ENCODE peak calls at places on chromosome 7, in five cellular contexts. H is heart left ventricle, O is Panc1, S is OCI-LY7, F is stomach. T is an unnamed sample.

GRCh38 chr7:150324366-150324961 is 1.1 kb upstream of the ACTR3C start:
- DNase-seq in H (no peak), O (no peak), S (no peak), F (no peak), T (no peak)

GRCh38 chr7:135558337-135558767 is 635 bp downstream of the NUP205 start:
- DNase-seq in H (peak; percentile 36), O (peak; percentile 63), S (peak; percentile 85), F (peak; percentile 36), T (peak; percentile 92)

GRCh38 chr7:148982596-148983219 is 45.6 kb downstream of the PDIA4 start:
- DNase-seq in H (no peak), O (no peak), S (peak; percentile 32), F (no peak), T (no peak)

GRCh38 chr7:55046582-55047347 is 27.9 kb downstream of the EGFR start:
- DNase-seq in H (no peak), O (no peak), S (no peak), F (no peak), T (no peak)

GRCh38 chr7:76272872-76273271 is 29.6 kb upstream of the HSPB1 start:
- DNase-seq in H (no peak), O (no peak), S (no peak), F (no peak), T (no peak)

GRCh38 chr7:12386237-12386839 is 17.3 kb downstream of the VWDE start:
- DNase-seq in H (no peak), O (no peak), S (no peak), F (no peak), T (no peak)

GRCh38 chr7:47878662-47879061 is 69.6 kb downstream of the PKD1L1 start:
- DNase-seq in H (no peak), O (no peak), S (no peak), F (no peak), T (no peak)

GRCh38 chr7:99041526-99041925 is 102.4 kb downstream of the SMURF1 start:
- DNase-seq in H (no peak), O (no peak), S (no peak), F (no peak), T (no peak)

GRCh38 chr7:48087349-48087748 is 1.7 kb upstream of the UPP1 start:
- DNase-seq in H (no peak), O (no peak), S (peak; percentile 36), F (no peak), T (peak; percentile 67)

GRCh38 chr7:28591275-28591674 is 179.0 kb downstream of the CREB5 start:
- DNase-seq in H (no peak), O (no peak), S (no peak), F (no peak), T (no peak)

GRCh38 chr7:151086802-151087246 is 549 bp downstream of the AGAP3 start:
- DNase-seq in H (no peak), O (no peak), S (no peak), F (no peak), T (no peak)

GRCh38 chr7:19852192-19852591 is 78.8 kb upstream of the TMEM196 start:
- DNase-seq in H (no peak), O (no peak), S (no peak), F (no peak), T (no peak)

GRCh38 chr7:52270301-52270700 is 765.1 kb upstream of the POM121L12 start:
- DNase-seq in H (no peak), O (no peak), S (no peak), F (no peak), T (no peak)

GRCh38 chr7:149624006-149624405 is 126.4 kb upstream of the ZNF746 start:
- DNase-seq in H (peak; percentile 32), O (no peak), S (peak; percentile 62), F (peak; percentile 30), T (peak; percentile 77)

GRCh38 chr7:73858807-73859206 is 2.2 kb upstream of the TMEM270 start:
- DNase-seq in H (no peak), O (no peak), S (no peak), F (no peak), T (no peak)

GRCh38 chr7:90629306-90629918 is 33.3 kb downstream of the CDK14 start:
- DNase-seq in H (no peak), O (peak; percentile 36), S (peak; percentile 49), F (no peak), T (peak; percentile 81)

GRCh38 chr7:81301815-81302214 is 383.0 kb upstream of the SEMA3C start:
- DNase-seq in H (no peak), O (no peak), S (no peak), F (no peak), T (no peak)

GRCh38 chr7:133691727-133692450 is 435.3 kb upstream of the LRGUK start:
- DNase-seq in H (no peak), O (no peak), S (no peak), F (no peak), T (no peak)

GRCh38 chr7:20651960-20652544 is 36.6 kb downstream of the ABCB5 start:
- DNase-seq in H (no peak), O (no peak), S (no peak), F (no peak), T (no peak)

GRCh38 chr7:137081694-137082093 is 213.2 kb downstream of the CHRM2 start:
- DNase-seq in H (peak; percentile 82), O (no peak), S (no peak), F (peak; percentile 36), T (no peak)

GRCh38 chr7:140349172-140349771 is 49.1 kb downstream of the SLC37A3 start:
- DNase-seq in H (no peak), O (no peak), S (no peak), F (no peak), T (no peak)

GRCh38 chr7:110623436-110623835 is 467.5 kb upstream of the LRRN3 start:
- DNase-seq in H (no peak), O (no peak), S (no peak), F (no peak), T (no peak)

GRCh38 chr7:33928986-33929385 is 23.6 kb downstream of the BMPER start:
- DNase-seq in H (no peak), O (no peak), S (no peak), F (no peak), T (no peak)

GRCh38 chr7:33921216-33921938 is 16.0 kb downstream of the BMPER start:
- DNase-seq in H (peak; percentile 65), O (no peak), S (no peak), F (peak; percentile 35), T (no peak)

GRCh38 chr7:33923440-33924229 is 18.3 kb downstream of the BMPER start:
- DNase-seq in H (no peak), O (no peak), S (no peak), F (no peak), T (no peak)

GRCh38 chr7:33922820-33923219 is 17.5 kb downstream of the BMPER start:
- DNase-seq in H (no peak), O (no peak), S (no peak), F (no peak), T (no peak)

DNA sequence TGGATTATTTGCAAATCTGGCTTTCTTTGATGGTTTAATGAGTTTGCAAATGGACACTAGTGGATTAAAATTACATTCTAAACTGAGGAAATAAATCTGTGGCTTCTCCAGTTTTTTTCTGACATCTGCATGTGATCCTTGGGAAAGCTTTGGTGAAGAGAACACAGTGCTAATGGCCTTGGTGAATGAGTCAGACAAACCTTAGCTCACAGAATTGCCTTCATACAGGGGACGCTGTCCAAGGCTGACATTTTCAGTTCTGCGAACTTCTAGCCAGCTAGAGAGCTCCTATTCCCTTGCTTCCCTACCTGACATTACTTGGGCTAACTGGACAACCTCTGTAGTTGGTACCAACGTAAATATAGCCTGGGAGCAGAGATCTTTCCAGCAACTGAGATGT is 21.2 kb downstream of the BMPER start:
- DNase-seq in H (no peak), O (no peak), S (no peak), F (no peak), T (no peak)
- H3K36me3 ChIP-seq in H (no peaks in the 10 kb centered on the region), O (no peaks in the 10 kb centered on the region), S (no peaks in the 10 kb centered on the region), F (no peaks in the 10 kb centered on the region), T (no peaks in the 10 kb centered on the region)

GRCh38 chr7:127887631-127888030 is 143.6 kb downstream of the LRRC4 start:
- DNase-seq in H (no peak), O (no peak), S (no peak), F (no peak), T (no peak)
- H3K36me3 ChIP-seq in H (no peaks in the 10 kb centered on the region), O (no peaks in the 10 kb centered on the region), S (peaks cover 45% of the 10 kb centered on the region), F (peaks cover 27% of the 10 kb centered on the region), T (peaks cover 22% of the 10 kb centered on the region)

DNA sequence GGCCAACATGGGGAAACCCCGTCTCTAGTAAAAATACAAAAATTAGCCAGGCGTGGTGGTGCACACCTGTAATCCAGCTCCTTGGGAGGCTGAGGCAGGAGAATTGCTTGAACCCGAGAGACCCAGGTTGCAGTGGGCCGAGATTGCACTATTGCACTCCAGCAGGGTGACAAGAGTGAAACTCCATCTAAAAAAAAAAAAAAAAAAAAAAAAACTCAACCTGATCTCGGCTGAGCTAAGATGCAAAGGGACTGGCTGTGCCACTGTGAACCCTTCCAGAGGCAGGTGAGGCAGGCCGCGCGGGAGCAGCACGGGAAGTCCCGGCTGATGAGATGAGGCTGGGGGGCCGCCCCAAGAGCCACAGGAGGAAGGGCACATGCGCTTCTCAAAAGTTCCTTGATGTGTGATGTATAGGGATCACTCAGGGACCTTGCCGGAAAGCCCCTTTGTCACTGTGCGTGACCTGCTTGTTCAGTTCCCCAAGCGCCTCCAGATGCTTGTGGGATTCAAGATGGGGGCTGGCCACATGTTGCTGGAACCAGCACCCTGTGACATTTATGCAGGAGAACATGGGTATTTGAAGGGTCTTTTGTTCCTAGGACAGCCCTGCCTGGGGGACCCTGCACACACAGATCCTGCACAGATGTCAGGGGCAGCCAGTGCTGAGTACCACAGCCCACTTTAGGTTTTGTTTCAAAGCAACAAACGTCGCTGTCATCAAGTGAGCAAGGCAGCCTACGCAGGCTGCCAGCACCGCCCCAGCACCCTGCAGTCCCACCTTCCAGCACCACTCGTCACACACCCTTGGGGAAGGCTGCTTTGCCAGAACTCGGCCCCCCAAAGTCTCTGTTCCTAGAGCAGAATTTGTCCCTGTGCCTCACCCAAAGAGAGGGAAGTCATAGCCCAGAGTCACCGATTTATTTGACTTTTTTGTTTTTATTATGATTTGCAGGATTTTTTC is 74.8 kb upstream of the SH2B2 start:
- DNase-seq in H (no peak), O (no peak), S (no peak), F (no peak), T (no peak)
- H3K36me3 ChIP-seq in H (peaks cover 32% of the 10 kb centered on the region), O (no peaks in the 10 kb centered on the region), S (peaks cover 100% of the 10 kb centered on the region), F (peaks cover 87% of the 10 kb centered on the region), T (peaks cover 12% of the 10 kb centered on the region)

GRCh38 chr7:102215706-102216105 is 71.0 kb upstream of the SH2B2 start:
- DNase-seq in H (no peak), O (no peak), S (no peak), F (no peak), T (no peak)
- H3K36me3 ChIP-seq in H (peaks cover 5% of the 10 kb centered on the region), O (no peaks in the 10 kb centered on the region), S (peaks cover 96% of the 10 kb centered on the region), F (peaks cover 53% of the 10 kb centered on the region), T (peaks cover 6% of the 10 kb centered on the region)

DNA sequence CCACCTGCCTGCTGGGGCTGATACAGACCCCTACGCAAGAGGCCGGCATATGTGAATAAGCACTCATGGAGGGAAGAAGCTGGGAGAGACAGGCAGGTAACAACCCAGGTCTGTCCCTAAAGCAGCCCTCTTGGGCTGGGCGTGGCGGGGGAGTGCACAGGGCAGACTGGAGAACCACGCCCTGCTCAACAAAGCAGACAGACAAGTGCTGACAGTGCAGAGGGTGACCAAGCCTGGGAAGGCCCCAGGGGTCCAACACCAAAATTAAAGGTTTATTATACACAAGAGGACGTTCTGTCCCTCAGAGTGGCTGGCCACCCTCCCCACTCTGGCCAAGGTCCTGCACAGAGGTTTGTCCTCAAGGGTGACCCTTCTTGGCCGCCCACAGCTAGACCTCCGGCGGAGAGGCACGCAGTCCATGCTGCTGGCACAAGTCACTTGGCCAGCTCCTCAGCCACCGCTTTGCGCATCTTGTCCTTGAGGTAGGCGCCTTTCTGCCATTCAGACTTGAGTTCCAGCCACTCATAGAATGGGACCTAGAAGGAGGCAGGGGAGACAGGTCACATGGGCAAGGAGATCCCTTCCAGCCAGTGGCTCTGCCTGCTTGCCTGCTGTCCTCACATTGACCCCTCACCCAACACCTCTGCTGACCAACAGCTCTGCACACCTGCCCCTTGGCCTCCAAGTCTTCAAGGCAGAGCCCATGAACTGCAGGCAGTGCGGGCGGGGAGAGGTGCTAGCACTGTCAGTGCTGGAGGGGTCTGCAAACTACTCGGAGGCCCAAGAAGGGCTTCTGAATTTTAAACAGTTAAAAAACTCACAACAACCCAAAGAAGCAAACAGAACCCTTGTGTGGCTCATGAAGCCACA is 11.4 kb upstream of the NACAD start:
- DNase-seq in H (no peak), O (no peak), S (no peak), F (no peak), T (no peak)
- H3K36me3 ChIP-seq in H (peaks cover 62% of the 10 kb centered on the region), O (peaks cover 41% of the 10 kb centered on the region), S (peaks cover 80% of the 10 kb centered on the region), F (peaks cover 71% of the 10 kb centered on the region), T (peaks cover 24% of the 10 kb centered on the region)

T was measured in Karpas-422.